ENCODE peak calls at places on chromosomes 4 and X, in eight cellular contexts. One of them, this sample, is unnamed.

GRCh38 chr4:52202251-52202779 is 151.2 kb downstream of the SPATA18 start:
- DNase-seq in iPS DF 19.7: no peak
- DNase-seq in T-helper 22 cell: no peak
- DNase-seq in H1: no peak
- DNase-seq in activated CD4-positive, alpha-beta T cell treated with anti-CD3 and anti-CD28 coated beads, Interleukin-2, amount 10 ng/mL, durations not matched to agents 7 days and 5 days: no peak
- DNase-seq in posterior vena cava: no peak
- DNase-seq in substantia nigra: no peak
- DNase-seq in CD4-positive, alpha-beta T cell: no peak
- DNase-seq in this sample: no peak

GRCh38 chr4:174214102-174214878 is 69.2 kb downstream of the FBXO8 start:
- DNase-seq in activated CD4-positive, alpha-beta T cell treated with anti-CD3 and anti-CD28 coated beads, Interleukin-2, amount 10 ng/mL, durations not matched to agents 7 days and 5 days: peak
- DNase-seq in substantia nigra: no peak
- DNase-seq in iPS DF 19.7: no peak
- DNase-seq in T-helper 22 cell: no peak
- DNase-seq in posterior vena cava: no peak
- DNase-seq in CD4-positive, alpha-beta T cell: no peak
- DNase-seq in H1: no peak
- DNase-seq in this sample: no peak

GRCh38 chr4:127776620-127777019 is 5.5 kb upstream of the HSPA4L start:
- DNase-seq in CD4-positive, alpha-beta T cell: no peak
- DNase-seq in activated CD4-positive, alpha-beta T cell treated with anti-CD3 and anti-CD28 coated beads, Interleukin-2, amount 10 ng/mL, durations not matched to agents 7 days and 5 days: no peak
- DNase-seq in T-helper 22 cell: no peak
- DNase-seq in iPS DF 19.7: no peak
- DNase-seq in H1: no peak
- DNase-seq in posterior vena cava: no peak
- DNase-seq in substantia nigra: no peak
- DNase-seq in this sample: no peak

GRCh38 chr4:107665001-107665400 is 55.0 kb downstream of the PAPSS1 start:
- DNase-seq in iPS DF 19.7: no peak
- DNase-seq in T-helper 22 cell: no peak
- DNase-seq in CD4-positive, alpha-beta T cell: no peak
- DNase-seq in posterior vena cava: no peak
- DNase-seq in H1: no peak
- DNase-seq in activated CD4-positive, alpha-beta T cell treated with anti-CD3 and anti-CD28 coated beads, Interleukin-2, amount 10 ng/mL, durations not matched to agents 7 days and 5 days: no peak
- DNase-seq in substantia nigra: no peak
- DNase-seq in this sample: no peak

GRCh38 chr4:1960170-1960825 is 48.5 kb downstream of the NELFA start:
- DNase-seq in iPS DF 19.7: no peak
- DNase-seq in posterior vena cava: peak
- DNase-seq in substantia nigra: no peak
- DNase-seq in activated CD4-positive, alpha-beta T cell treated with anti-CD3 and anti-CD28 coated beads, Interleukin-2, amount 10 ng/mL, durations not matched to agents 7 days and 5 days: no peak
- DNase-seq in H1: no peak
- DNase-seq in T-helper 22 cell: no peak
- DNase-seq in CD4-positive, alpha-beta T cell: no peak
- DNase-seq in this sample: no peak

GRCh38 chr4:119739796-119740195 is 111.2 kb upstream of the PDE5A start:
- DNase-seq in activated CD4-positive, alpha-beta T cell treated with anti-CD3 and anti-CD28 coated beads, Interleukin-2, amount 10 ng/mL, durations not matched to agents 7 days and 5 days: no peak
- DNase-seq in substantia nigra: no peak
- DNase-seq in posterior vena cava: no peak
- DNase-seq in T-helper 22 cell: no peak
- DNase-seq in iPS DF 19.7: no peak
- DNase-seq in H1: no peak
- DNase-seq in CD4-positive, alpha-beta T cell: no peak
- DNase-seq in this sample: no peak

GRCh38 chrX:41449615-41450014 is 2.5 kb downstream of the NYX start:
- DNase-seq in substantia nigra: no peak
- DNase-seq in T-helper 22 cell: no peak
- DNase-seq in H1: no peak
- DNase-seq in posterior vena cava: no peak
- DNase-seq in activated CD4-positive, alpha-beta T cell treated with anti-CD3 and anti-CD28 coated beads, Interleukin-2, amount 10 ng/mL, durations not matched to agents 7 days and 5 days: no peak
- DNase-seq in CD4-positive, alpha-beta T cell: no peak
- DNase-seq in iPS DF 19.7: no peak
- DNase-seq in this sample: peak

GRCh38 chrX:133892337-133892736 is 93.1 kb downstream of the GPC3 start:
- DNase-seq in T-helper 22 cell: no peak
- DNase-seq in CD4-positive, alpha-beta T cell: no peak
- DNase-seq in H1: no peak
- DNase-seq in activated CD4-positive, alpha-beta T cell treated with anti-CD3 and anti-CD28 coated beads, Interleukin-2, amount 10 ng/mL, durations not matched to agents 7 days and 5 days: no peak
- DNase-seq in iPS DF 19.7: peak
- DNase-seq in substantia nigra: no peak
- DNase-seq in posterior vena cava: no peak
- DNase-seq in this sample: no peak

GRCh38 chr4:111398906-111399330 is 746.3 kb upstream of the FAM241A start:
- DNase-seq in T-helper 22 cell: no peak
- DNase-seq in substantia nigra: no peak
- DNase-seq in CD4-positive, alpha-beta T cell: no peak
- DNase-seq in iPS DF 19.7: no peak
- DNase-seq in activated CD4-positive, alpha-beta T cell treated with anti-CD3 and anti-CD28 coated beads, Interleukin-2, amount 10 ng/mL, durations not matched to agents 7 days and 5 days: no peak
- DNase-seq in posterior vena cava: no peak
- DNase-seq in H1: no peak
- DNase-seq in this sample: no peak

GRCh38 chr4:100008048-100008447 is 58.0 kb upstream of the H2AZ1 start:
- DNase-seq in iPS DF 19.7: no peak
- DNase-seq in posterior vena cava: no peak
- DNase-seq in activated CD4-positive, alpha-beta T cell treated with anti-CD3 and anti-CD28 coated beads, Interleukin-2, amount 10 ng/mL, durations not matched to agents 7 days and 5 days: no peak
- DNase-seq in T-helper 22 cell: no peak
- DNase-seq in substantia nigra: no peak
- DNase-seq in H1: no peak
- DNase-seq in CD4-positive, alpha-beta T cell: no peak
- DNase-seq in this sample: no peak

GRCh38 chr4:95293014-95293413 is 255.8 kb downstream of the UNC5C start:
- DNase-seq in CD4-positive, alpha-beta T cell: no peak
- DNase-seq in substantia nigra: no peak
- DNase-seq in H1: no peak
- DNase-seq in iPS DF 19.7: no peak
- DNase-seq in posterior vena cava: no peak
- DNase-seq in activated CD4-positive, alpha-beta T cell treated with anti-CD3 and anti-CD28 coated beads, Interleukin-2, amount 10 ng/mL, durations not matched to agents 7 days and 5 days: peak
- DNase-seq in T-helper 22 cell: no peak
- DNase-seq in this sample: no peak

GRCh38 chr4:153267013-153267412 is 62.8 kb downstream of the TRIM2 start:
- DNase-seq in activated CD4-positive, alpha-beta T cell treated with anti-CD3 and anti-CD28 coated beads, Interleukin-2, amount 10 ng/mL, durations not matched to agents 7 days and 5 days: no peak
- DNase-seq in substantia nigra: no peak
- DNase-seq in T-helper 22 cell: no peak
- DNase-seq in H1: no peak
- DNase-seq in CD4-positive, alpha-beta T cell: no peak
- DNase-seq in iPS DF 19.7: no peak
- DNase-seq in posterior vena cava: no peak
- DNase-seq in this sample: no peak

GRCh38 chrX:150869450-150869849 is 29.0 kb downstream of the CD99L2 start:
- DNase-seq in iPS DF 19.7: no peak
- DNase-seq in CD4-positive, alpha-beta T cell: no peak
- DNase-seq in H1: no peak
- DNase-seq in T-helper 22 cell: no peak
- DNase-seq in activated CD4-positive, alpha-beta T cell treated with anti-CD3 and anti-CD28 coated beads, Interleukin-2, amount 10 ng/mL, durations not matched to agents 7 days and 5 days: no peak
- DNase-seq in posterior vena cava: no peak
- DNase-seq in substantia nigra: no peak
- DNase-seq in this sample: no peak

GRCh38 chr4:5032825-5033224 is 13.6 kb upstream of the CYTL1 start:
- DNase-seq in posterior vena cava: no peak
- DNase-seq in substantia nigra: no peak
- DNase-seq in H1: no peak
- DNase-seq in CD4-positive, alpha-beta T cell: no peak
- DNase-seq in T-helper 22 cell: no peak
- DNase-seq in iPS DF 19.7: no peak
- DNase-seq in activated CD4-positive, alpha-beta T cell treated with anti-CD3 and anti-CD28 coated beads, Interleukin-2, amount 10 ng/mL, durations not matched to agents 7 days and 5 days: no peak
- DNase-seq in this sample: no peak

GRCh38 chr4:6523251-6523650 is 50.8 kb upstream of the PPP2R2C start:
- DNase-seq in CD4-positive, alpha-beta T cell: no peak
- DNase-seq in iPS DF 19.7: no peak
- DNase-seq in H1: no peak
- DNase-seq in substantia nigra: no peak
- DNase-seq in posterior vena cava: no peak
- DNase-seq in T-helper 22 cell: no peak
- DNase-seq in activated CD4-positive, alpha-beta T cell treated with anti-CD3 and anti-CD28 coated beads, Interleukin-2, amount 10 ng/mL, durations not matched to agents 7 days and 5 days: no peak
- DNase-seq in this sample: no peak

GRCh38 chrX:19174401-19175025 is 52.2 kb upstream of the ADGRG2 start:
- DNase-seq in activated CD4-positive, alpha-beta T cell treated with anti-CD3 and anti-CD28 coated beads, Interleukin-2, amount 10 ng/mL, durations not matched to agents 7 days and 5 days: no peak
- DNase-seq in iPS DF 19.7: no peak
- DNase-seq in T-helper 22 cell: no peak
- DNase-seq in posterior vena cava: peak
- DNase-seq in CD4-positive, alpha-beta T cell: no peak
- DNase-seq in H1: no peak
- DNase-seq in substantia nigra: no peak
- DNase-seq in this sample: no peak

GRCh38 chr4:74092957-74093356 is 6.0 kb downstream of the CXCL2 start:
- DNase-seq in activated CD4-positive, alpha-beta T cell treated with anti-CD3 and anti-CD28 coated beads, Interleukin-2, amount 10 ng/mL, durations not matched to agents 7 days and 5 days: no peak
- DNase-seq in H1: no peak
- DNase-seq in posterior vena cava: no peak
- DNase-seq in T-helper 22 cell: no peak
- DNase-seq in iPS DF 19.7: no peak
- DNase-seq in substantia nigra: no peak
- DNase-seq in CD4-positive, alpha-beta T cell: no peak
- DNase-seq in this sample: no peak

GRCh38 chr4:73862357-73862756 is 6.8 kb upstream of the CXCL1 start:
- DNase-seq in iPS DF 19.7: no peak
- DNase-seq in CD4-positive, alpha-beta T cell: no peak
- DNase-seq in H1: no peak
- DNase-seq in T-helper 22 cell: no peak
- DNase-seq in activated CD4-positive, alpha-beta T cell treated with anti-CD3 and anti-CD28 coated beads, Interleukin-2, amount 10 ng/mL, durations not matched to agents 7 days and 5 days: no peak
- DNase-seq in posterior vena cava: no peak
- DNase-seq in substantia nigra: no peak
- DNase-seq in this sample: no peak

GRCh38 chr4:40685300-40685699 is 55.6 kb upstream of the RBM47 start:
- DNase-seq in CD4-positive, alpha-beta T cell: no peak
- DNase-seq in posterior vena cava: no peak
- DNase-seq in H1: no peak
- DNase-seq in substantia nigra: no peak
- DNase-seq in T-helper 22 cell: no peak
- DNase-seq in activated CD4-positive, alpha-beta T cell treated with anti-CD3 and anti-CD28 coated beads, Interleukin-2, amount 10 ng/mL, durations not matched to agents 7 days and 5 days: no peak
- DNase-seq in iPS DF 19.7: no peak
- DNase-seq in this sample: no peak

GRCh38 chr4:103499094-103499493 is 220.7 kb downstream of the TACR3 start:
- DNase-seq in activated CD4-positive, alpha-beta T cell treated with anti-CD3 and anti-CD28 coated beads, Interleukin-2, amount 10 ng/mL, durations not matched to agents 7 days and 5 days: no peak
- DNase-seq in T-helper 22 cell: no peak
- DNase-seq in H1: no peak
- DNase-seq in CD4-positive, alpha-beta T cell: no peak
- DNase-seq in substantia nigra: no peak
- DNase-seq in posterior vena cava: no peak
- DNase-seq in iPS DF 19.7: no peak
- DNase-seq in this sample: no peak

GRCh38 chrX:38262715-38263620 is 42.3 kb upstream of the SRPX start:
- DNase-seq in posterior vena cava: no peak
- DNase-seq in CD4-positive, alpha-beta T cell: no peak
- DNase-seq in activated CD4-positive, alpha-beta T cell treated with anti-CD3 and anti-CD28 coated beads, Interleukin-2, amount 10 ng/mL, durations not matched to agents 7 days and 5 days: no peak
- DNase-seq in T-helper 22 cell: no peak
- DNase-seq in substantia nigra: no peak
- DNase-seq in H1: no peak
- DNase-seq in iPS DF 19.7: no peak
- DNase-seq in this sample: no peak

GRCh38 chr4:19857405-19857804 is 394.3 kb upstream of the SLIT2 start:
- DNase-seq in substantia nigra: no peak
- DNase-seq in activated CD4-positive, alpha-beta T cell treated with anti-CD3 and anti-CD28 coated beads, Interleukin-2, amount 10 ng/mL, durations not matched to agents 7 days and 5 days: no peak
- DNase-seq in posterior vena cava: no peak
- DNase-seq in T-helper 22 cell: no peak
- DNase-seq in CD4-positive, alpha-beta T cell: no peak
- DNase-seq in iPS DF 19.7: no peak
- DNase-seq in H1: no peak
- DNase-seq in this sample: no peak

GRCh38 chrX:103446665-103447302 is 70.4 kb downstream of the BEX3 start:
- DNase-seq in H1: no peak
- DNase-seq in iPS DF 19.7: no peak
- DNase-seq in CD4-positive, alpha-beta T cell: no peak
- DNase-seq in T-helper 22 cell: no peak
- DNase-seq in activated CD4-positive, alpha-beta T cell treated with anti-CD3 and anti-CD28 coated beads, Interleukin-2, amount 10 ng/mL, durations not matched to agents 7 days and 5 days: no peak
- DNase-seq in posterior vena cava: no peak
- DNase-seq in substantia nigra: no peak
- DNase-seq in this sample: no peak

GRCh38 chrX:132094169-132094568 is 33.7 kb downstream of the FRMD7 start:
- DNase-seq in H1: no peak
- DNase-seq in T-helper 22 cell: no peak
- DNase-seq in substantia nigra: no peak
- DNase-seq in iPS DF 19.7: no peak
- DNase-seq in activated CD4-positive, alpha-beta T cell treated with anti-CD3 and anti-CD28 coated beads, Interleukin-2, amount 10 ng/mL, durations not matched to agents 7 days and 5 days: no peak
- DNase-seq in posterior vena cava: no peak
- DNase-seq in CD4-positive, alpha-beta T cell: no peak
- DNase-seq in this sample: no peak

GRCh38 chrX:109577055-109577454 is 40.4 kb downstream of the NXT2 start:
- DNase-seq in substantia nigra: no peak
- DNase-seq in activated CD4-positive, alpha-beta T cell treated with anti-CD3 and anti-CD28 coated beads, Interleukin-2, amount 10 ng/mL, durations not matched to agents 7 days and 5 days: no peak
- DNase-seq in iPS DF 19.7: no peak
- DNase-seq in T-helper 22 cell: no peak
- DNase-seq in posterior vena cava: no peak
- DNase-seq in H1: no peak
- DNase-seq in CD4-positive, alpha-beta T cell: no peak
- DNase-seq in this sample: no peak

GRCh38 chr4:153489856-153490558 is 23.8 kb downstream of the TMEM131L start:
- DNase-seq in posterior vena cava: no peak
- DNase-seq in CD4-positive, alpha-beta T cell: no peak
- DNase-seq in activated CD4-positive, alpha-beta T cell treated with anti-CD3 and anti-CD28 coated beads, Interleukin-2, amount 10 ng/mL, durations not matched to agents 7 days and 5 days: no peak
- DNase-seq in iPS DF 19.7: no peak
- DNase-seq in H1: no peak
- DNase-seq in T-helper 22 cell: no peak
- DNase-seq in substantia nigra: no peak
- DNase-seq in this sample: no peak

GRCh38 chrX:110120025-110120424 is 117.1 kb downstream of the TMEM164 start:
- DNase-seq in iPS DF 19.7: no peak
- DNase-seq in posterior vena cava: no peak
- DNase-seq in CD4-positive, alpha-beta T cell: no peak
- DNase-seq in H1: no peak
- DNase-seq in substantia nigra: no peak
- DNase-seq in activated CD4-positive, alpha-beta T cell treated with anti-CD3 and anti-CD28 coated beads, Interleukin-2, amount 10 ng/mL, durations not matched to agents 7 days and 5 days: no peak
- DNase-seq in T-helper 22 cell: no peak
- DNase-seq in this sample: no peak

GRCh38 chr4:187603093-187603395 is 392.5 kb upstream of the ZFP42 start:
- DNase-seq in iPS DF 19.7: no peak
- DNase-seq in T-helper 22 cell: no peak
- DNase-seq in posterior vena cava: no peak
- DNase-seq in activated CD4-positive, alpha-beta T cell treated with anti-CD3 and anti-CD28 coated beads, Interleukin-2, amount 10 ng/mL, durations not matched to agents 7 days and 5 days: no peak
- DNase-seq in substantia nigra: no peak
- DNase-seq in CD4-positive, alpha-beta T cell: no peak
- DNase-seq in H1: no peak
- DNase-seq in this sample: no peak

GRCh38 chr4:86044593-86044985 is 315.3 kb downstream of the MAPK10 start:
- DNase-seq in activated CD4-positive, alpha-beta T cell treated with anti-CD3 and anti-CD28 coated beads, Interleukin-2, amount 10 ng/mL, durations not matched to agents 7 days and 5 days: no peak
- DNase-seq in iPS DF 19.7: no peak
- DNase-seq in H1: no peak
- DNase-seq in posterior vena cava: no peak
- DNase-seq in substantia nigra: no peak
- DNase-seq in CD4-positive, alpha-beta T cell: no peak
- DNase-seq in T-helper 22 cell: no peak
- DNase-seq in this sample: no peak

This sample was measured in Karpas-422.